ENCODE peak calls at places on chromosomes 7 and 10, in four cellular contexts. C, J, D and S are unnamed samples.

GRCh38 chr10:2246747-2247146 is 509.4 kb upstream of the ADARB2 start:
- DNase-seq in D (no peak), J (no peak), C (no peak), S (no peak)

GRCh38 chr7:149569025-149569725 is 71.6 kb upstream of the ZNF746 start:
- DNase-seq in J (no peak), D (no peak), C (no peak), S (no peak)

GRCh38 chr10:60425392-60426110 is 35.9 kb upstream of the ANK3 start:
- DNase-seq in D (no peak), C (no peak), J (no peak), S (no peak)

GRCh38 chr10:4812952-4813351 is 13.1 kb upstream of the AKR1E2 start:
- DNase-seq in J (no peak), D (no peak), C (no peak), S (no peak)

GRCh38 chr7:1694981-1695511 is 25.0 kb downstream of the ELFN1 start:
- DNase-seq in C (no peak), D (no peak), J (no peak), S (no peak)

GRCh38 chr10:80612261-80612660 is 74.6 kb downstream of the SH2D4B start:
- DNase-seq in J (no peak), D (no peak), C (no peak), S (no peak)

GRCh38 chr7:38367301-38367700 is 93.9 kb upstream of the TARP start:
- DNase-seq in C (no peak), J (peak), D (no peak), S (no peak)

GRCh38 chr10:60654813-60655464 is 123.3 kb upstream of the CDK1 start:
- DNase-seq in J (no peak), C (no peak), D (no peak), S (no peak)

GRCh38 chr10:24989867-24990266 is 26.1 kb downstream of the ENKUR start:
- DNase-seq in J (no peak), D (no peak), C (no peak), S (no peak)

GRCh38 chr7:157633465-157634185 is 296.8 kb downstream of the DNAJB6 start:
- DNase-seq in C (no peak), J (no peak), D (no peak), S (no peak)

GRCh38 chr10:90306187-90306586 is 551.7 kb downstream of the HTR7 start:
- DNase-seq in J (no peak), C (no peak), D (no peak), S (no peak)

GRCh38 chr10:118472415-118472814 is 123.0 kb downstream of the PRLHR start:
- DNase-seq in J (no peak), C (no peak), D (no peak), S (no peak)

GRCh38 chr7:71227126-71227525 is 95.2 kb downstream of the GALNT17 start:
- DNase-seq in J (no peak), D (no peak), C (no peak), S (no peak)

GRCh38 chr7:23918856-23919255 is 208.8 kb downstream of the STK31 start:
- DNase-seq in C (no peak), J (no peak), D (no peak), S (no peak)

GRCh38 chr7:5282464-5283316 is at the start of gene SLC29A4:
- DNase-seq in J (no peak), C (no peak), D (no peak), S (no peak)

GRCh38 chr10:111835562-111835961 is 348.0 kb downstream of the GPAM start:
- DNase-seq in C (no peak), J (no peak), D (no peak), S (no peak)